ENCODE peak calls at places on chromosomes 11 and 22, in six cellular contexts. One of them, this sample, is unnamed.

GRCh38 chr11:8292351-8292750 is 28.7 kb upstream of the LMO1 start:
- DNase-seq in tibial nerve: no peak
- DNase-seq in transverse colon: no peak
- DNase-seq in K562: no peak
- DNase-seq in stomach: no peak
- DNase-seq in HepG2: no peak
- DNase-seq in this sample: peak; percentile 63

GRCh38 chr22:28795071-28795693 is 5.2 kb downstream of the XBP1 start:
- DNase-seq in HepG2: no peak
- DNase-seq in tibial nerve: no peak
- DNase-seq in K562: no peak
- DNase-seq in stomach: no peak
- DNase-seq in transverse colon: no peak
- DNase-seq in this sample: no peak

GRCh38 chr11:101835465-101836063 is 79.2 kb upstream of the CEP126 start:
- DNase-seq in transverse colon: no peak
- DNase-seq in K562: no peak
- DNase-seq in stomach: no peak
- DNase-seq in tibial nerve: no peak
- DNase-seq in HepG2: no peak
- DNase-seq in this sample: no peak

GRCh38 chr22:35274154-35274871 is 17.0 kb downstream of the HMGXB4 start:
- DNase-seq in transverse colon: no peak
- DNase-seq in tibial nerve: no peak
- DNase-seq in K562: no peak
- DNase-seq in stomach: no peak
- DNase-seq in HepG2: no peak
- DNase-seq in this sample: no peak

GRCh38 chr11:34910817-34911216 is 5.4 kb downstream of the APIP start:
- DNase-seq in K562: no peak
- DNase-seq in tibial nerve: no peak
- DNase-seq in stomach: no peak
- DNase-seq in transverse colon: no peak
- DNase-seq in HepG2: no peak
- DNase-seq in this sample: no peak

GRCh38 chr11:111541209-111542061 is 915 bp downstream of the LAYN start:
- DNase-seq in HepG2: no peak
- DNase-seq in stomach: no peak
- DNase-seq in tibial nerve: no peak
- DNase-seq in K562: no peak
- DNase-seq in transverse colon: peak; percentile 21
- DNase-seq in this sample: peak; percentile 68

GRCh38 chr22:23752090-23752691 is 1.3 kb upstream of the ZNF70 start:
- DNase-seq in K562: no peak
- DNase-seq in stomach: no peak
- DNase-seq in transverse colon: peak; percentile 36
- DNase-seq in HepG2: no peak
- DNase-seq in tibial nerve: no peak
- DNase-seq in this sample: no peak

GRCh38 chr11:101470414-101470813 is 113.4 kb downstream of the TRPC6 start:
- DNase-seq in transverse colon: no peak
- DNase-seq in stomach: no peak
- DNase-seq in tibial nerve: no peak
- DNase-seq in K562: no peak
- DNase-seq in HepG2: no peak
- DNase-seq in this sample: no peak

GRCh38 chr11:67649634-67650540 is 643 bp downstream of the ACY3 start:
- DNase-seq in tibial nerve: no peak
- DNase-seq in HepG2: no peak
- DNase-seq in K562: no peak
- DNase-seq in stomach: no peak
- DNase-seq in transverse colon: no peak
- DNase-seq in this sample: peak; percentile 32

GRCh38 chr22:37406836-37407235 is 20.4 kb downstream of the ELFN2 start:
- DNase-seq in stomach: no peak
- DNase-seq in K562: no peak
- DNase-seq in tibial nerve: no peak
- DNase-seq in transverse colon: no peak
- DNase-seq in HepG2: no peak
- DNase-seq in this sample: no peak

GRCh38 chr11:66614073-66614472 is 2.4 kb upstream of the RBM14 start:
- DNase-seq in HepG2: no peak
- DNase-seq in stomach: no peak
- DNase-seq in transverse colon: no peak
- DNase-seq in K562: no peak
- DNase-seq in tibial nerve: no peak
- DNase-seq in this sample: no peak

GRCh38 chr11:47534707-47535251 is 18.2 kb downstream of the CELF1 start:
- DNase-seq in HepG2: no peak
- DNase-seq in transverse colon: no peak
- DNase-seq in tibial nerve: no peak
- DNase-seq in stomach: no peak
- DNase-seq in K562: no peak
- DNase-seq in this sample: no peak

GRCh38 chr11:101848262-101848661 is 66.5 kb upstream of the CEP126 start:
- DNase-seq in K562: no peak
- DNase-seq in tibial nerve: peak; percentile 33
- DNase-seq in transverse colon: no peak
- DNase-seq in HepG2: peak; percentile 20
- DNase-seq in stomach: no peak
- DNase-seq in this sample: no peak

GRCh38 chr11:34652191-34652958 is 31.5 kb downstream of the EHF start:
- DNase-seq in tibial nerve: no peak
- DNase-seq in K562: peak; percentile 48
- DNase-seq in transverse colon: no peak
- DNase-seq in HepG2: no peak
- DNase-seq in stomach: no peak
- DNase-seq in this sample: no peak

GRCh38 chr22:45290410-45290936 is 5.7 kb downstream of the UPK3A start:
- DNase-seq in stomach: peak; percentile 38
- DNase-seq in K562: no peak
- DNase-seq in HepG2: no peak
- DNase-seq in tibial nerve: no peak
- DNase-seq in transverse colon: peak; percentile 38
- DNase-seq in this sample: no peak

GRCh38 chr11:109203176-109203575 is 218.8 kb upstream of the C11orf87 start:
- DNase-seq in stomach: no peak
- DNase-seq in HepG2: no peak
- DNase-seq in K562: no peak
- DNase-seq in transverse colon: no peak
- DNase-seq in tibial nerve: no peak
- DNase-seq in this sample: no peak

GRCh38 chr11:114296190-114296978 is at the start of gene NNMT:
- DNase-seq in tibial nerve: peak; percentile 75
- DNase-seq in HepG2: no peak
- DNase-seq in transverse colon: peak; percentile 31
- DNase-seq in stomach: peak; percentile 44
- DNase-seq in K562: peak; percentile 26
- DNase-seq in this sample: peak; percentile 91

GRCh38 chr22:20174785-20175596 is 24.1 kb upstream of the CCDC188 start:
- DNase-seq in K562: no peak
- DNase-seq in HepG2: no peak
- DNase-seq in stomach: no peak
- DNase-seq in tibial nerve: no peak
- DNase-seq in transverse colon: no peak
- DNase-seq in this sample: no peak

GRCh38 chr11:62806611-62807121 is 1.4 kb upstream of the NXF1 start:
- DNase-seq in tibial nerve: peak; percentile 18
- DNase-seq in K562: no peak
- DNase-seq in HepG2: no peak
- DNase-seq in transverse colon: peak; percentile 10
- DNase-seq in stomach: no peak
- DNase-seq in this sample: no peak

GRCh38 chr11:107683807-107684206 is 28.0 kb downstream of the SLN start:
- DNase-seq in stomach: no peak
- DNase-seq in transverse colon: no peak
- DNase-seq in K562: peak; percentile 48
- DNase-seq in HepG2: no peak
- DNase-seq in tibial nerve: no peak
- DNase-seq in this sample: no peak
- TF ChIP-seq CTCF in stomach: no peak
- TF ChIP-seq CTCF in transverse colon: peak; percentile 29
- TF ChIP-seq CTCF in K562: peak; percentile 44
- TF ChIP-seq CTCF in HepG2: no peak
- TF ChIP-seq CTCF in tibial nerve: no peak
- TF ChIP-seq CTCF in this sample: no peak

GRCh38 chr11:65492637-65493366 is 6.0 kb upstream of the MALAT1 start:
- DNase-seq in stomach: peak; percentile 85
- DNase-seq in K562: no peak
- DNase-seq in HepG2: no peak
- DNase-seq in tibial nerve: peak; percentile 96
- DNase-seq in transverse colon: peak; percentile 87
- DNase-seq in this sample: peak; percentile 93

GRCh38 chr11:65493367-65494176 is 5.3 kb upstream of the MALAT1 start:
- DNase-seq in stomach: peak; percentile 88
- DNase-seq in transverse colon: peak; percentile 83
- DNase-seq in tibial nerve: peak; percentile 74
- DNase-seq in HepG2: peak; percentile 80
- DNase-seq in K562: no peak
- DNase-seq in this sample: peak; percentile 92

GRCh38 chr11:65492387-65492636 is 6.5 kb upstream of the MALAT1 start:
- DNase-seq in K562: no peak
- DNase-seq in transverse colon: no peak
- DNase-seq in tibial nerve: no peak
- DNase-seq in HepG2: no peak
- DNase-seq in stomach: no peak
- DNase-seq in this sample: no peak

GRCh38 chr11:65491163-65491465 is 7.7 kb upstream of the MALAT1 start:
- DNase-seq in HepG2: no peak
- DNase-seq in stomach: no peak
- DNase-seq in K562: no peak
- DNase-seq in transverse colon: no peak
- DNase-seq in tibial nerve: no peak
- DNase-seq in this sample: peak; percentile 64

DNA sequence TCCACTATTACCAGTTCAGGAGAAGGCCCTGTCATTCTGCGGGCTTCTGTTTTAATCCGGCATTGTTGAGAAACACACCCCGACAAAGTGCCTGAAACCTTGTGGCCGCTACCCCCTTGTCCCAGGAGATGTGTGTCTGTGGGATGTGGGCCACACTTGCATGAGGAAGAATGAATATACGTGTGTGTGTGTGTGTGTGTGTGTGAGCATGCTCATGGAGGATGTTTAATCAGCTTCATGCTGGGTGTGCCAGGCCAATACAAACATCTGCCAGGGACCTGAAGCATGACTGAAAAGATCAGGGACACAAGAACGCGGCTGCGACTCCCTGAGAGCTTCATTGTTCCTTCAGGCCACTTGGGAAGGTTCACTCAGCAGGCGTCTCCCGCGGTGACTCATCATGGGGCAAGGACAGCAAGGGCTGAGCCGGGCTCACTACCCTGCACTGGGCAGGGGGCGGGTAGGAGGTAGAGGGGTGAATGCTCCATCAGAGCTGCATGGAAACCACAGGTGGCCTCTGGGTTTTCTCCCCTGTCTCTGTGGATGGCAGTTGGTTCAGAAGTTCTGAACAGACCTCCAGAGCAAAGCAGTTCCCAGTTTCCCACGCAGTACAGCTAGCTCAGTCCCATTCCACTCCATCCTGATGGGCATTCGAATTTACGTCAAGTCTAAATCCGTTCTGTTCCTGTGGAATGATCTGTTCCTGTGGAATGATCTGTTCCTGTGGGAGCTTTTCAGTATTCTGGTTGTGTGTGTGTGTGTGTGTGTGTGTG is 7.0 kb upstream of the MALAT1 start:
- DNase-seq in transverse colon: peak; percentile 90
- DNase-seq in tibial nerve: peak; percentile 73
- DNase-seq in K562: peak; percentile 73
- DNase-seq in HepG2: no peak
- DNase-seq in stomach: peak; percentile 86
- DNase-seq in this sample: peak; percentile 95
- TF ChIP-seq POLR2A in transverse colon: peak; percentile 82
- TF ChIP-seq POLR2A in tibial nerve: peak; percentile 40
- TF ChIP-seq POLR2A in K562: no peak
- TF ChIP-seq POLR2A in HepG2: no peak
- TF ChIP-seq POLR2A in stomach: no peak
- TF ChIP-seq POLR2A in this sample: no peak

GRCh38 chr11:69639843-69640242 is 1.1 kb upstream of the CCND1 start:
- DNase-seq in K562: no peak
- DNase-seq in transverse colon: no peak
- DNase-seq in HepG2: no peak
- DNase-seq in tibial nerve: no peak
- DNase-seq in stomach: no peak
- DNase-seq in this sample: no peak

GRCh38 chr11:69638941-69639681 is 1.8 kb upstream of the CCND1 start:
- DNase-seq in stomach: peak; percentile 91
- DNase-seq in transverse colon: peak; percentile 94
- DNase-seq in tibial nerve: peak; percentile 85
- DNase-seq in K562: peak; percentile 76
- DNase-seq in HepG2: peak; percentile 90
- DNase-seq in this sample: peak; percentile 94

GRCh38 chr11:69636870-69637600 is 3.9 kb upstream of the CCND1 start:
- DNase-seq in HepG2: no peak
- DNase-seq in K562: no peak
- DNase-seq in transverse colon: no peak
- DNase-seq in tibial nerve: no peak
- DNase-seq in stomach: no peak
- DNase-seq in this sample: no peak

GRCh38 chr11:69637601-69637955 is 3.4 kb upstream of the CCND1 start:
- DNase-seq in HepG2: no peak
- DNase-seq in K562: no peak
- DNase-seq in stomach: no peak
- DNase-seq in transverse colon: no peak
- DNase-seq in tibial nerve: no peak
- DNase-seq in this sample: peak; percentile 76

GRCh38 chr11:69637956-69638871 is 2.7 kb upstream of the CCND1 start:
- DNase-seq in transverse colon: peak; percentile 66
- DNase-seq in tibial nerve: no peak
- DNase-seq in K562: no peak
- DNase-seq in HepG2: no peak
- DNase-seq in stomach: peak; percentile 77
- DNase-seq in this sample: no peak
- TF ChIP-seq EP300 in transverse colon: no peak
- TF ChIP-seq EP300 in tibial nerve: no peak
- TF ChIP-seq EP300 in K562: no peak
- TF ChIP-seq EP300 in HepG2: no peak
- TF ChIP-seq EP300 in stomach: no peak
- TF ChIP-seq EP300 in this sample: no peak

GRCh38 chr11:11618973-11619435 is 2.8 kb downstream of the GALNT18 start:
- DNase-seq in HepG2: peak; percentile 6
- DNase-seq in transverse colon: no peak
- DNase-seq in stomach: no peak
- DNase-seq in K562: no peak
- DNase-seq in tibial nerve: no peak
- DNase-seq in this sample: no peak
- TF ChIP-seq CTCF in HepG2: no peak
- TF ChIP-seq CTCF in transverse colon: no peak
- TF ChIP-seq CTCF in stomach: no peak
- TF ChIP-seq CTCF in K562: no peak
- TF ChIP-seq CTCF in tibial nerve: no peak
- TF ChIP-seq CTCF in this sample: no peak

GRCh38 chr22:41468381-41469217 is at the start of the genes ACO2 and PHF5A:
- DNase-seq in tibial nerve: peak; percentile 99
- DNase-seq in stomach: peak; percentile 98
- DNase-seq in transverse colon: peak; percentile 98
- DNase-seq in K562: peak; percentile 80
- DNase-seq in HepG2: peak; percentile 96
- DNase-seq in this sample: peak; percentile 98
- TF ChIP-seq POLR2A in tibial nerve: peak; percentile 49
- TF ChIP-seq POLR2A in stomach: no peak
- TF ChIP-seq POLR2A in transverse colon: peak; percentile 79
- TF ChIP-seq POLR2A in K562: peak; percentile 83
- TF ChIP-seq POLR2A in HepG2: peak; percentile 82
- TF ChIP-seq POLR2A in this sample: peak; percentile 73